ENCODE peak calls at places on chromosomes 6 and 20, in seven cellular contexts. One of them, this sample, is unnamed.

GRCh38 chr6:105202486-105202885 is 22.7 kb upstream of the POPDC3 start:
- DNase-seq in HCT116: no peak
- DNase-seq in A549: no peak
- DNase-seq in spleen: no peak
- DNase-seq in stomach: no peak
- DNase-seq in tibial nerve: no peak
- DNase-seq in GM12891: no peak
- DNase-seq in this sample: no peak

GRCh38 chr6:170290306-170291128 is at the start of gene DLL1:
- DNase-seq in HCT116: no peak
- DNase-seq in spleen: peak
- DNase-seq in A549: no peak
- DNase-seq in tibial nerve: no peak
- DNase-seq in stomach: peak
- DNase-seq in GM12891: no peak
- DNase-seq in this sample: peak

GRCh38 chr20:36770680-36771079 is 2.9 kb downstream of the DSN1 start:
- DNase-seq in GM12891: no peak
- DNase-seq in spleen: peak
- DNase-seq in tibial nerve: no peak
- DNase-seq in HCT116: no peak
- DNase-seq in stomach: no peak
- DNase-seq in A549: no peak
- DNase-seq in this sample: no peak

GRCh38 chr6:108765495-108765894 is 82.7 kb upstream of the ARMC2 start:
- DNase-seq in spleen: no peak
- DNase-seq in tibial nerve: no peak
- DNase-seq in HCT116: no peak
- DNase-seq in A549: no peak
- DNase-seq in GM12891: no peak
- DNase-seq in stomach: no peak
- DNase-seq in this sample: no peak

GRCh38 chr20:12241065-12241464 is 323.4 kb downstream of the BTBD3 start:
- DNase-seq in tibial nerve: no peak
- DNase-seq in GM12891: no peak
- DNase-seq in stomach: no peak
- DNase-seq in A549: no peak
- DNase-seq in HCT116: no peak
- DNase-seq in spleen: no peak
- DNase-seq in this sample: no peak

GRCh38 chr6:71887006-71887743 is 825 bp downstream of the RIMS1 start:
- DNase-seq in A549: no peak
- DNase-seq in tibial nerve: no peak
- DNase-seq in stomach: no peak
- DNase-seq in GM12891: peak
- DNase-seq in HCT116: no peak
- DNase-seq in spleen: peak
- DNase-seq in this sample: no peak

GRCh38 chr20:19876828-19877227 is 118.8 kb downstream of the RIN2 start:
- DNase-seq in tibial nerve: no peak
- DNase-seq in spleen: no peak
- DNase-seq in HCT116: no peak
- DNase-seq in GM12891: no peak
- DNase-seq in A549: no peak
- DNase-seq in stomach: no peak
- DNase-seq in this sample: no peak

GRCh38 chr6:34237722-34238506 is 1.2 kb downstream of the HMGA1 start:
- DNase-seq in HCT116: no peak
- DNase-seq in stomach: no peak
- DNase-seq in tibial nerve: no peak
- DNase-seq in spleen: peak
- DNase-seq in GM12891: peak
- DNase-seq in A549: peak
- DNase-seq in this sample: peak

GRCh38 chr6:70601014-70601413 is 34.3 kb downstream of the SDHAF4 start:
- DNase-seq in A549: no peak
- DNase-seq in tibial nerve: no peak
- DNase-seq in spleen: no peak
- DNase-seq in HCT116: no peak
- DNase-seq in GM12891: no peak
- DNase-seq in stomach: no peak
- DNase-seq in this sample: no peak

GRCh38 chr20:48738399-48739304 is 89.1 kb downstream of the PREX1 start:
- DNase-seq in spleen: no peak
- DNase-seq in HCT116: no peak
- DNase-seq in GM12891: no peak
- DNase-seq in A549: no peak
- DNase-seq in stomach: no peak
- DNase-seq in tibial nerve: no peak
- DNase-seq in this sample: no peak

GRCh38 chr6:11151488-11151887 is 40.0 kb upstream of the ERVFRD-1 start:
- DNase-seq in stomach: no peak
- DNase-seq in GM12891: no peak
- DNase-seq in spleen: no peak
- DNase-seq in HCT116: no peak
- DNase-seq in A549: no peak
- DNase-seq in tibial nerve: no peak
- DNase-seq in this sample: no peak

GRCh38 chr20:60501048-60501447 is 542.8 kb downstream of the CDH26 start:
- DNase-seq in spleen: no peak
- DNase-seq in stomach: no peak
- DNase-seq in GM12891: no peak
- DNase-seq in A549: no peak
- DNase-seq in HCT116: no peak
- DNase-seq in tibial nerve: no peak
- DNase-seq in this sample: no peak

GRCh38 chr6:44275749-44276648 is 5.7 kb downstream of the TMEM151B start:
- DNase-seq in HCT116: no peak
- DNase-seq in spleen: no peak
- DNase-seq in stomach: no peak
- DNase-seq in A549: no peak
- DNase-seq in tibial nerve: no peak
- DNase-seq in GM12891: no peak
- DNase-seq in this sample: no peak

GRCh38 chr6:158110986-158111385 is 57.1 kb downstream of the SERAC1 start:
- DNase-seq in GM12891: no peak
- DNase-seq in spleen: no peak
- DNase-seq in tibial nerve: no peak
- DNase-seq in stomach: no peak
- DNase-seq in A549: no peak
- DNase-seq in HCT116: no peak
- DNase-seq in this sample: no peak

GRCh38 chr20:21272279-21272678 is 30.9 kb upstream of the XRN2 start:
- DNase-seq in A549: no peak
- DNase-seq in spleen: no peak
- DNase-seq in HCT116: no peak
- DNase-seq in stomach: no peak
- DNase-seq in GM12891: no peak
- DNase-seq in tibial nerve: no peak
- DNase-seq in this sample: no peak

GRCh38 chr6:2764610-2765165 is 505 bp upstream of the WRNIP1 start:
- DNase-seq in tibial nerve: no peak
- DNase-seq in spleen: peak
- DNase-seq in GM12891: peak
- DNase-seq in stomach: no peak
- DNase-seq in A549: peak
- DNase-seq in HCT116: no peak
- DNase-seq in this sample: peak
- TF ChIP-seq POLR2A in tibial nerve: no peak
- TF ChIP-seq POLR2A in spleen: no peak
- TF ChIP-seq POLR2A in GM12891: peak
- TF ChIP-seq POLR2A in stomach: no peak
- TF ChIP-seq POLR2A in A549: peak
- TF ChIP-seq POLR2A in HCT116: peak
- TF ChIP-seq POLR2A in this sample: peak

GRCh38 chr6:142301421-142302391 is at the start of gene ADGRG6:
- DNase-seq in HCT116: peak
- DNase-seq in A549: peak
- DNase-seq in spleen: peak
- DNase-seq in GM12891: peak
- DNase-seq in stomach: peak
- DNase-seq in tibial nerve: no peak
- DNase-seq in this sample: no peak
- TF ChIP-seq POLR2A in HCT116: peak
- TF ChIP-seq POLR2A in A549: peak
- TF ChIP-seq POLR2A in spleen: no peak
- TF ChIP-seq POLR2A in GM12891: no peak
- TF ChIP-seq POLR2A in stomach: no peak
- TF ChIP-seq POLR2A in tibial nerve: no peak
- TF ChIP-seq POLR2A in this sample: peak

DNA sequence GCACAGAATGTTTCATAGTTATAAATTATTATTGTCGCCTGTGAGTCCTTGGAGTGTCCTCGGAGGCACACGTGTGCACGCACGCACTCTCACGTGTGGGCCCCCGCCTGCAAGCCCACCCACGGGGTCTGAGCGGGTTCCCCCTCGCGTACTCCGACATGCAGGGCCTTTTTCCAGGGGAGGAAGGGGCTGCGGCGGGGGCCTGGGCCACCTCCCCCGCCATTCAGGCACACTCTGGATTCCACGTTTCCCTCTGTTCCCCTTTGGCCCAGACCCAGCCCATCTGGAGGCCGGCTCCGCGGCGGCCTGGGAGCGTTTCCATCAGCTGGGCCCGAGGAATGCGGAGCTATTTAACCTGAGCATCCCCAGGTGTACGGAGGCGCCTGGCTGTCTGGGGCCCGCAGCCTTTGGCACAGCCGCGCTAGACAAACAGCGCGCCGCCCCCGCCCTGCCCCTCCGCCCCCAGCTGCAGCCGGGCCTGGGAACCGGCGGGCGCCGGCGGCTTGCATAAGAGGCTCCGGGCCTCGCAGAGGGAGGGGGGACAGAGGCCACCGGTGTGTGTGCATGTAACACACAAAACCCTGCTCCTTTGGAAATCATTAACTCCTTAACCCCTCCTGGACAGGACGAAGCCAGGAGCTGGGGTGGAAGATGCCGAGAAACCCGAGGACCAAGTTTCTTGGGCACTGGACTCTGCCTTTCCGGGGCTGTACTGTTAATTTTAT is 3.3 kb downstream of the ID1 start:
- DNase-seq in A549: peak
- DNase-seq in stomach: peak
- DNase-seq in spleen: peak
- DNase-seq in GM12891: no peak
- DNase-seq in HCT116: peak
- DNase-seq in tibial nerve: peak
- DNase-seq in this sample: no peak
- TF ChIP-seq POLR2A in A549: peak
- TF ChIP-seq POLR2A in stomach: no peak
- TF ChIP-seq POLR2A in spleen: no peak
- TF ChIP-seq POLR2A in GM12891: no peak
- TF ChIP-seq POLR2A in HCT116: no peak
- TF ChIP-seq POLR2A in tibial nerve: no peak
- TF ChIP-seq POLR2A in this sample: no peak

GRCh38 chr6:7561153-7561964 is 19.9 kb downstream of the DSP start:
- DNase-seq in HCT116: no peak
- DNase-seq in A549: no peak
- DNase-seq in tibial nerve: no peak
- DNase-seq in GM12891: no peak
- DNase-seq in spleen: no peak
- DNase-seq in stomach: peak
- DNase-seq in this sample: no peak
- TF ChIP-seq POLR2A in HCT116: no peak
- TF ChIP-seq POLR2A in A549: no peak
- TF ChIP-seq POLR2A in tibial nerve: no peak
- TF ChIP-seq POLR2A in GM12891: no peak
- TF ChIP-seq POLR2A in spleen: no peak
- TF ChIP-seq POLR2A in stomach: no peak
- TF ChIP-seq POLR2A in this sample: no peak

GRCh38 chr6:31948753-31949413 is 3.0 kb downstream of the CFB start:
- DNase-seq in A549: no peak
- DNase-seq in HCT116: no peak
- DNase-seq in GM12891: no peak
- DNase-seq in spleen: peak
- DNase-seq in tibial nerve: no peak
- DNase-seq in stomach: no peak
- DNase-seq in this sample: peak
- TF ChIP-seq POLR2A in A549: no peak
- TF ChIP-seq POLR2A in HCT116: no peak
- TF ChIP-seq POLR2A in GM12891: no peak
- TF ChIP-seq POLR2A in spleen: no peak
- TF ChIP-seq POLR2A in tibial nerve: no peak
- TF ChIP-seq POLR2A in stomach: no peak
- TF ChIP-seq POLR2A in this sample: no peak